ENCODE peak calls at places on chromosomes 6 and 20, in four cellular contexts. M is naive thymus-derived CD8-positive, alpha-beta T cell; B is fibroblast of the conjunctiva; U is NCI-H1436. H is an unnamed sample.

GRCh38 chr6:90098025-90098474 is 198.6 kb downstream of the BACH2 start:
- DNase-seq in B (peak; percentile 87), M (peak; percentile 26), U (no peak), H (peak; percentile 6)

GRCh38 chr6:100370265-100370664 is 94.5 kb downstream of the SIM1 start:
- DNase-seq in M (no peak), U (no peak), B (no peak), H (no peak)

GRCh38 chr20:47066484-47067270 is 172.0 kb downstream of the EYA2 start:
- DNase-seq in B (peak; percentile 51), U (no peak), M (no peak), H (no peak)

GRCh38 chr6:98590957-98591356 is 243.4 kb upstream of the POU3F2 start:
- DNase-seq in M (no peak), U (no peak), B (no peak), H (no peak)

GRCh38 chr20:15931897-15932296 is 641.4 kb downstream of the KIF16B start:
- DNase-seq in M (no peak), B (no peak), U (no peak), H (no peak)

GRCh38 chr6:24228681-24229255 is 102.8 kb downstream of the NRSN1 start:
- DNase-seq in M (no peak), U (no peak), B (peak; percentile 46), H (no peak)

GRCh38 chr6:139708342-139709199 is 334.1 kb upstream of the CITED2 start:
- DNase-seq in U (no peak), M (no peak), B (peak; percentile 67), H (peak; percentile 75)

GRCh38 chr20:23406880-23407279 is 14.4 kb downstream of the NAPB start:
- DNase-seq in U (no peak), M (no peak), B (no peak), H (no peak)

GRCh38 chr6:16187185-16187584 is 51.2 kb upstream of the GMPR start:
- DNase-seq in B (no peak), U (no peak), M (no peak), H (no peak)

GRCh38 chr20:40960521-40960956 is 68.1 kb upstream of the TOP1 start:
- DNase-seq in B (no peak), M (no peak), U (no peak), H (no peak)

GRCh38 chr6:139743629-139744028 is 369.2 kb upstream of the CITED2 start:
- DNase-seq in B (peak; percentile 93), M (no peak), U (no peak), H (peak; percentile 79)

GRCh38 chr20:3431109-3431508 is 23.6 kb upstream of the DNAAF9 start:
- DNase-seq in B (no peak), M (no peak), U (no peak), H (no peak)

GRCh38 chr6:126113261-126113660 is 126.9 kb downstream of the TRMT11 start:
- DNase-seq in M (no peak), U (no peak), B (no peak), H (no peak)

GRCh38 chr20:20000223-20000968 is 16.8 kb upstream of the NAA20 start:
- DNase-seq in M (no peak), U (no peak), B (no peak), H (no peak)

GRCh38 chr20:50194831-50195523 is 4.3 kb downstream of the CEBPB start:
- DNase-seq in U (no peak), M (no peak), B (no peak), H (no peak)

GRCh38 chr6:3427740-3428085 is 29.1 kb downstream of the SLC22A23 start:
- DNase-seq in B (no peak), U (no peak), M (no peak), H (no peak)

GRCh38 chr20:31475032-31475431 is at the start of the genes DEFB124 and REM1:
- DNase-seq in M (no peak), U (no peak), B (no peak), H (no peak)

GRCh38 chr6:148538251-148539190 is 195.9 kb downstream of the SASH1 start:
- DNase-seq in M (no peak), B (no peak), U (no peak), H (no peak)

GRCh38 chr20:32448306-32449056 is 90.3 kb downstream of the ASXL1 start:
- DNase-seq in M (no peak), B (no peak), U (no peak), H (no peak)

GRCh38 chr20:24981750-24982149 is 10.8 kb downstream of the APMAP start:
- DNase-seq in U (no peak), B (no peak), M (no peak), H (no peak)

GRCh38 chr20:51497542-51498467 is 44.7 kb downstream of the NFATC2 start:
- DNase-seq in M (peak; percentile 28), U (no peak), B (no peak), H (no peak)

GRCh38 chr6:73694711-73695411 is 1.1 kb upstream of the CD109 start:
- DNase-seq in B (peak; percentile 50), M (no peak), U (no peak), H (no peak)

GRCh38 chr6:147023581-147023980 is 180.6 kb upstream of the STXBP5 start:
- DNase-seq in U (no peak), M (no peak), B (no peak), H (no peak)

GRCh38 chr6:16438677-16439615 is 200.6 kb downstream of the GMPR start:
- DNase-seq in B (peak; percentile 20), M (no peak), U (no peak), H (no peak)

GRCh38 chr6:51934098-51934497 is 153.3 kb downstream of the PKHD1 start:
- DNase-seq in U (no peak), B (no peak), M (no peak), H (no peak)

GRCh38 chr6:104182811-104183210 is 676.9 kb downstream of the HACE1 start:
- DNase-seq in U (no peak), B (peak; percentile 38), M (no peak), H (no peak)

GRCh38 chr6:7108964-7109836 is 1.4 kb downstream of the RREB1 start:
- DNase-seq in M (peak; percentile 32), B (peak; percentile 55), U (no peak), H (peak; percentile 55)

GRCh38 chr20:20412750-20413149 is 44.8 kb downstream of the INSM1 start:
- DNase-seq in M (no peak), U (no peak), B (no peak), H (no peak)

GRCh38 chr6:33620584-33621395 is at the start of gene ITPR3:
- DNase-seq in M (peak; percentile 71), U (peak; percentile 71), B (peak; percentile 46), H (no peak)

GRCh38 chr6:80468398-80468797 is 361.9 kb downstream of the BCKDHB start:
- DNase-seq in M (no peak), U (no peak), B (no peak), H (no peak)

GRCh38 chr20:51807864-51808263 is 5.5 kb upstream of the SALL4 start:
- DNase-seq in B (no peak), U (no peak), M (no peak), H (no peak)

GRCh38 chr20:14963262-14963663 is 625.9 kb upstream of the FLRT3 start:
- DNase-seq in M (no peak), U (no peak), B (no peak), H (no peak)